ENCODE peak calls at places on chromosome 1, in eight cellular contexts. R is body of pancreas, I is heart left ventricle, N is A549, P is tibial artery, T is esophagus muscularis mucosa, G is suprapubic skin, J is psoas muscle. S is an unnamed sample.

GRCh38 chr1:184329962-184330868 is 56.6 kb upstream of the C1orf21 start:
- DNase-seq in R (peak; percentile 48), I (no peak), N (no peak), P (no peak), T (no peak), G (no peak), J (no peak), S (no peak)

GRCh38 chr1:16012590-16013219 is 5.1 kb downstream of the HSPB7 start:
- DNase-seq in R (peak; percentile 86), I (peak; percentile 90), N (peak; percentile 40), P (peak; percentile 74), T (no peak), G (no peak), J (peak; percentile 87), S (no peak)

GRCh38 chr1:117815926-117816325 is 113.5 kb downstream of the GDAP2 start:
- DNase-seq in R (no peak), I (no peak), N (no peak), P (no peak), T (no peak), G (no peak), J (no peak), S (no peak)

GRCh38 chr1:906532-907420 is 16.9 kb upstream of the SAMD11 start:
- DNase-seq in R (no peak), I (peak; percentile 46), N (peak; percentile 80), P (peak; percentile 62), T (no peak), G (peak; percentile 70), J (peak; percentile 15), S (peak; percentile 76)

GRCh38 chr1:54403808-54404261 is 2.4 kb downstream of the SSBP3 start:
- DNase-seq in R (no peak), I (no peak), N (no peak), P (no peak), T (no peak), G (no peak), J (no peak), S (no peak)

GRCh38 chr1:113423826-113424225 is 33.5 kb downstream of the MAGI3 start:
- DNase-seq in R (no peak), I (no peak), N (no peak), P (no peak), T (no peak), G (no peak), J (no peak), S (no peak)

GRCh38 chr1:40711465-40712404 is 20.2 kb downstream of the NFYC start:
- DNase-seq in R (no peak), I (no peak), N (peak; percentile 13), P (no peak), T (no peak), G (no peak), J (no peak), S (no peak)

GRCh38 chr1:98340511-98340910 is 321.0 kb upstream of the SNX7 start:
- DNase-seq in R (no peak), I (no peak), N (no peak), P (no peak), T (no peak), G (no peak), J (no peak), S (no peak)

GRCh38 chr1:23110391-23110790 is 58.3 kb downstream of the LUZP1 start:
- DNase-seq in R (no peak), I (no peak), N (no peak), P (no peak), T (no peak), G (no peak), J (no peak), S (no peak)

GRCh38 chr1:59292557-59292956 is 4.3 kb upstream of the FGGY start:
- DNase-seq in R (peak; percentile 26), I (peak; percentile 49), N (peak; percentile 58), P (peak; percentile 69), T (no peak), G (peak; percentile 77), J (peak; percentile 39), S (peak; percentile 82)

GRCh38 chr1:98344726-98345125 is 316.8 kb upstream of the SNX7 start:
- DNase-seq in R (no peak), I (no peak), N (no peak), P (no peak), T (no peak), G (no peak), J (no peak), S (no peak)

GRCh38 chr1:110086959-110087358 is 16.5 kb upstream of the ALX3 start:
- DNase-seq in R (peak; percentile 37), I (no peak), N (no peak), P (no peak), T (no peak), G (no peak), J (no peak), S (no peak)

GRCh38 chr1:84377480-84378095 is 20.7 kb upstream of the DNASE2B start:
- DNase-seq in R (no peak), I (peak; percentile 46), N (no peak), P (peak; percentile 46), T (no peak), G (no peak), J (no peak), S (no peak)

GRCh38 chr1:162580315-162580714 is 18.8 kb downstream of the UAP1 start:
- DNase-seq in R (no peak), I (no peak), N (no peak), P (no peak), T (no peak), G (no peak), J (no peak), S (no peak)

GRCh38 chr1:76577818-76578185 is 289.5 kb upstream of the ST6GALNAC5 start:
- DNase-seq in R (no peak), I (no peak), N (no peak), P (no peak), T (no peak), G (no peak), J (no peak), S (no peak)

GRCh38 chr1:39150779-39151178 is 53.7 kb upstream of the MACF1 start:
- DNase-seq in R (no peak), I (no peak), N (no peak), P (no peak), T (no peak), G (no peak), J (no peak), S (no peak)
- TF ChIP-seq CTCF in R (no peak), I (no peak), N (no peak), P (no peak), T (no peak), G (no peak), J (no peak), S (no peak)

GRCh38 chr1:150534002-150534401 is 15.2 kb upstream of the ADAMTSL4 start:
- DNase-seq in R (no peak), I (no peak), N (no peak), P (no peak), T (no peak), G (no peak), J (no peak), S (no peak)

GRCh38 chr1:150537732-150538684 is 11.2 kb upstream of the ADAMTSL4 start:
- DNase-seq in R (peak; percentile 27), I (no peak), N (no peak), P (no peak), T (peak; percentile 89), G (no peak), J (peak; percentile 65), S (no peak)

GRCh38 chr1:150532860-150533259 is 16.3 kb upstream of the ADAMTSL4 start:
- DNase-seq in R (no peak), I (no peak), N (no peak), P (no peak), T (no peak), G (no peak), J (no peak), S (no peak)

GRCh38 chr1:150535511-150536281 is 13.5 kb upstream of the ADAMTSL4 start:
- DNase-seq in R (no peak), I (no peak), N (peak; percentile 50), P (no peak), T (no peak), G (no peak), J (peak; percentile 55), S (no peak)

DNA sequence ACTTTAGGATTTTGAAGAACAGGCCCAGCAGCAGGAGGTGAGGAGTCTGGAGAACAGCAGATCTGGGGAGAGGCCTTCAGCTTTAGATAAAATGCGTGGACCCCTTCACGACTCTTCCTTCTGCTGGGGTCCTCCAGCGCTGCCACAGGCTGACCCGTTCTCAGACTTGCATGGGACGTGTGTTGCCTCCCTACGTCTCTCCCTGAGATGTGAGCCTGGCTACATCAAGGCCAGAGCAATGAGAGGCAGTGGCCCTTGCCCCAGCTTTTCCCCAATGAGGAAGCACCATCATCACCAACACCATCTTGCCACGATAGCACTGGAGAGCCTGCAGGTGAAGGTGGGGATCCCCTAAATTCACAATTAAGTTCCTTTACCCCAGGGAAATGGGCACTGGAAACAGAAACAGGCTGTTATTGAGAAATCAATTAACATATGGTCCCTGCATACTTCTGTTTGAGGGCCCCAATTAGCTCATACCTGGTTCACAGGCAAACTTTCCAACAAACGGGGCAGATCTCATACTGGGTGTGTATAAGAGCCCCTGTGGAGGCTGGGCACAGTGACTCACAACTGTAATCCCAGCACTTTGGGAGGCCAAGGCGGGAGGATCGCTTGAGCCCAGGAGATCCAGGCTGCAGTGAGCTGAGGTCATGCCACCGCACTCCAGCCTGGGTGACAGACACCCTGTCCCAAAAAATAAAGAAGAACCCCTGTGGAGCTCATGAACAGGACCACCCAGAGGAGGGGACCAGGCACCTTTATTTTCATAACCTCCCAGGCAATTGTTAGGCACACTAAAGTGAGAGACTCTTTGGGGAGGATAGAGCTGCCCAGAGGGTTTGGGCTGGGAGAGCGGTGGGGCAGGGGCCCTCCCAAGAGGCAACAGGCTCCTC is 12.1 kb upstream of the ADAMTSL4 start:
- DNase-seq in R (no peak), I (no peak), N (no peak), P (no peak), T (no peak), G (no peak), J (no peak), S (no peak)
- H3K4me1 ChIP-seq in R (peaks cover 14% of the 10 kb centered on the region), I (peaks cover 2% of the 10 kb centered on the region), N (peaks cover 37% of the 10 kb centered on the region), P (peaks cover 15% of the 10 kb centered on the region), T (peaks cover 64% of the 10 kb centered on the region), G (peaks cover 28% of the 10 kb centered on the region), J (peaks cover 22% of the 10 kb centered on the region), S (peaks cover 43% of the 10 kb centered on the region)

GRCh38 chr1:245051349-245052221 is 103.2 kb upstream of the KIF26B start:
- DNase-seq in R (peak; percentile 29), I (peak; percentile 63), N (no peak), P (peak; percentile 29), T (no peak), G (no peak), J (no peak), S (peak; percentile 74)
- TF ChIP-seq CTCF in R (no peak), I (no peak), N (no peak), P (no peak), T (no peak), G (no peak), J (no peak), S (no peak)

GRCh38 chr1:93705897-93706500 is 24.4 kb upstream of the BCAR3 start:
- DNase-seq in R (no peak), I (no peak), N (peak; percentile 12), P (no peak), T (no peak), G (no peak), J (no peak), S (no peak)

GRCh38 chr1:93702102-93702827 is 20.6 kb upstream of the BCAR3 start:
- DNase-seq in R (no peak), I (peak; percentile 81), N (no peak), P (no peak), T (no peak), G (no peak), J (peak; percentile 58), S (no peak)

GRCh38 chr1:93703649-93704048 is 22.0 kb upstream of the BCAR3 start:
- DNase-seq in R (no peak), I (no peak), N (peak; percentile 82), P (no peak), T (no peak), G (no peak), J (no peak), S (no peak)

GRCh38 chr1:93702828-93703183 is 21.2 kb upstream of the BCAR3 start:
- DNase-seq in R (no peak), I (no peak), N (peak; percentile 11), P (no peak), T (no peak), G (no peak), J (no peak), S (no peak)

GRCh38 chr1:93704063-93704462 is 22.4 kb upstream of the BCAR3 start:
- DNase-seq in R (no peak), I (no peak), N (no peak), P (no peak), T (no peak), G (no peak), J (no peak), S (no peak)
- H3K4me1 ChIP-seq in R (peaks cover 6% of the 10 kb centered on the region), I (peaks cover 31% of the 10 kb centered on the region), N (peaks cover 68% of the 10 kb centered on the region), P (peaks cover 9% of the 10 kb centered on the region), T (peaks cover 17% of the 10 kb centered on the region), G (peaks cover 46% of the 10 kb centered on the region), J (peaks cover 36% of the 10 kb centered on the region), S (no peaks in the 10 kb centered on the region)